ENCODE peak calls at places on chromosomes 3 and 15, in nine cellular contexts. Y, A, O, M, N, R, L, E and D are unnamed samples.

GRCh38 chr3:113243846-113244245 is 32.5 kb downstream of the BOC start:
- DNase-seq in Y (no peak), A (no peak), O (no peak), M (no peak), N (no peak), R (no peak), L (no peak), E (no peak), D (no peak)

GRCh38 chr15:69609176-69609575 is 156.6 kb downstream of the RPLP1 start:
- DNase-seq in Y (no peak), A (no peak), O (no peak), M (peak; percentile 83), N (no peak), R (peak; percentile 72), L (no peak), E (no peak), D (no peak)

GRCh38 chr3:156892701-156893100 is 66.5 kb downstream of the LEKR1 start:
- DNase-seq in Y (no peak), A (no peak), O (no peak), M (peak; percentile 78), N (peak; percentile 50), R (peak; percentile 25), L (no peak), E (no peak), D (no peak)

GRCh38 chr15:42102646-42103235 is 8.4 kb upstream of the PLA2G4D start:
- DNase-seq in Y (no peak), A (no peak), O (no peak), M (peak; percentile 27), N (no peak), R (peak; percentile 43), L (no peak), E (no peak), D (peak; percentile 46)

GRCh38 chr3:17583530-17583929 is 158.9 kb downstream of the TBC1D5 start:
- DNase-seq in Y (no peak), A (no peak), O (no peak), M (no peak), N (no peak), R (peak; percentile 73), L (no peak), E (no peak), D (no peak)

GRCh38 chr3:31793040-31793439 is 188.0 kb downstream of the OSBPL10 start:
- DNase-seq in Y (no peak), A (no peak), O (no peak), M (no peak), N (no peak), R (no peak), L (no peak), E (no peak), D (no peak)

GRCh38 chr3:132187746-132188145 is 129.5 kb upstream of the ACP3 start:
- DNase-seq in Y (no peak), A (no peak), O (peak; percentile 79), M (no peak), N (no peak), R (no peak), L (no peak), E (no peak), D (no peak)

GRCh38 chr3:157452097-157452496 is 15.4 kb downstream of the PTX3 start:
- DNase-seq in Y (no peak), A (no peak), O (no peak), M (no peak), N (no peak), R (no peak), L (no peak), E (no peak), D (no peak)

GRCh38 chr3:124033360-124034015 is 41.6 kb upstream of the ROPN1 start:
- DNase-seq in Y (peak; percentile 59), A (no peak), O (no peak), M (no peak), N (no peak), R (no peak), L (peak; percentile 51), E (no peak), D (no peak)

GRCh38 chr15:76996526-76997401 is 1.8 kb downstream of the PSTPIP1 start:
- DNase-seq in Y (peak; percentile 71), A (peak; percentile 17), O (no peak), M (peak; percentile 11), N (no peak), R (peak; percentile 57), L (no peak), E (no peak), D (peak; percentile 86)

GRCh38 chr3:125212096-125212508 is 446 bp downstream of the SLC12A8 start:
- DNase-seq in Y (no peak), A (no peak), O (no peak), M (no peak), N (no peak), R (no peak), L (peak; percentile 82), E (no peak), D (no peak)

GRCh38 chr15:72585659-72586058 is 68.8 kb upstream of the GOLGA6B start:
- DNase-seq in Y (no peak), A (no peak), O (no peak), M (peak; percentile 7), N (no peak), R (peak; percentile 36), L (peak; percentile 43), E (no peak), D (no peak)

DNA sequence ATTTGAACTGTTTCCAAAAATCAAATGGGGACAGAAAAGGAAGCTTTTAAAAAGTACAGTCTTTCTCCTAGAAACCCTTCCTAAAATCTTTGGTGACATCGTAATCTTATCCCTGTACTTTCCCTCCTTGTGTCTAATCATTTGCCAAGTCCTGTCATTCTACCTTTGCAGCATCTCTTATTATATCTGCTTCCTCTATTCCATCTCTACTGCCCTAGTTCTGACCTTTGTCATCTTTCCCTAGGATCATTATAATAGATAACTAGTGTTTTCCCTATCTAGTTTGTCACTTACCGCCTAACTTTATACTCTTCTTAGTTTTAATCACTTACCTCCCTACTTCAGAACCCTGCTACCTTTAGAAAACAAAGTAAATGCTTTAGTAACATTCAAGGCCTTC is 11.6 kb downstream of the USP8 start:
- DNase-seq in Y (no peak), A (no peak), O (no peak), M (no peak), N (no peak), R (no peak), L (no peak), E (no peak), D (no peak)
- H3K36me3 ChIP-seq in Y (peaks cover 4% of the 10 kb centered on the region), A (no peaks in the 10 kb centered on the region), O (no peaks in the 10 kb centered on the region), M (peaks cover 12% of the 10 kb centered on the region), N (no peaks in the 10 kb centered on the region), R (peaks cover 23% of the 10 kb centered on the region), L (peaks cover 8% of the 10 kb centered on the region), E (peaks cover 34% of the 10 kb centered on the region), D (peaks cover 40% of the 10 kb centered on the region)

GRCh38 chr3:74121761-74122160 is 492.7 kb downstream of the CNTN3 start:
- DNase-seq in Y (no peak), A (no peak), O (no peak), M (no peak), N (no peak), R (no peak), L (no peak), E (no peak), D (peak; percentile 60)

GRCh38 chr3:74122281-74122680 is 492.2 kb downstream of the CNTN3 start:
- DNase-seq in Y (no peak), A (no peak), O (no peak), M (no peak), N (no peak), R (no peak), L (no peak), E (no peak), D (no peak)

GRCh38 chr3:74129056-74129455 is 485.4 kb downstream of the CNTN3 start:
- DNase-seq in Y (no peak), A (no peak), O (no peak), M (no peak), N (no peak), R (no peak), L (no peak), E (no peak), D (no peak)

GRCh38 chr3:74127261-74127660 is 487.2 kb downstream of the CNTN3 start:
- DNase-seq in Y (no peak), A (no peak), O (no peak), M (no peak), N (no peak), R (no peak), L (no peak), E (no peak), D (no peak)

DNA sequence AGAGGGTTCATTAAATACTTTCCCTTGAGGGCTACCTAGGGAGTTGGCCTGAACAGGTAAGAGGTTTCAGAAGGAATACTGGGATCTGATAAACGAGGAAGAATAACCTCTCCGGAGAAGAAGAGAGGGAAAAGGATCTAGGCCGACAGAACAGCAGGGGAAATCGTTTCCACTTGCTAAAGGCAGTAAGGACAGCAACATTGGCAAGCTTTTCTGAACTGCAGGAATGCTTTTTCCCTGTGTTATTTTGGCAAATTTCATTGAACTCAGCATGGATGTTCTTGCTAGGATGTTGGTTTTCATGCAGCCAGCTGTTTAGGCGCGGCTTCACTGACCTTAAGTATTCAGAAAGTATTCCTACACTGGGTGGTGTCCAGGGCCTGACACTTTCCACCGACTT is 489.7 kb downstream of the CNTN3 start:
- DNase-seq in Y (no peak), A (no peak), O (no peak), M (no peak), N (no peak), R (no peak), L (no peak), E (no peak), D (no peak)
- H3K4me3 ChIP-seq in Y (no peak overlapping the region), A (no peak overlapping the region), O (no peak overlapping the region), M (no peak overlapping the region), N (no peak overlapping the region), R (no peak overlapping the region), L (no peak overlapping the region), E (no peak overlapping the region), D (no peak overlapping the region)

DNA sequence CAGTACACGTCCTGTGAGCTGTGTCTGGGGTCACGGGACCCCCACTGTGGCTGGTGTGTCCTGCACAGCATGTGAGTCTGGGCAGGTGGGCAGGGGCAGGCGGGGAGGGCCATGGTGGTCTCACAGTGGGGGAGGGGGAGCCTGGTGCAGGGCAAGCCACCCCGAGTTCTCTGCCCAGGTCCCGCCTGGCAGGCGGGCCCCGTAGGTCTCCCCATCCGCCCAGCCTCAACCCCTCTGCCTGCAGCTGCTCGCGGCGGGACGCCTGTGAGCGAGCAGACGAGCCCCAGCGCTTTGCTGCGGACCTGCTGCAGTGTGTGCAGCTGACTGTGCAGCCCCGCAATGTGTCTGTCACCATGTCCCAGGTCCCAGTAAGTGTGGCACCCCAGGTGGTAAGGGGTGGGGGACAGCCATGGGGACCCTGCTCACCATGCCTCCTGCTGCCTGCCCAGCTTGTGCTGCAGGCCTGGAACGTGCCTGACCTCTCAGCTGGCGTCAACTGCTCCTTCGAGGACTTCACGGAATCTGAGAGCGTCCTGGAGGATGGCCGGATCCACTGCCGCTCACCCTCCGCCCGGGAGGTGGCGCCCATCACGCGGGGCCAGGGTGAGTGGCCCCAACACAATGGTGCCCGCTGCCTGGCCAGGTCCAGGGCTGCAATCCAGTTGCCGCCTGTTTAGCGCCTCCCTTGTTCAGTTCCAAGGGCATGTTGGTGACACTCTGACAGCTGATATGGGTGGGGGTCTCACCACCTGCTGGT is 21.9 kb downstream of the PLXNA1 start:
- DNase-seq in Y (no peak), A (no peak), O (no peak), M (no peak), N (no peak), R (no peak), L (no peak), E (no peak), D (no peak)
- H3K36me3 ChIP-seq in Y (no peaks in the 10 kb centered on the region), A (no peaks in the 10 kb centered on the region), O (no peaks in the 10 kb centered on the region), M (peaks cover 2% of the 10 kb centered on the region), N (peaks cover 20% of the 10 kb centered on the region), R (no peaks in the 10 kb centered on the region), L (no peaks in the 10 kb centered on the region), E (peaks cover 19% of the 10 kb centered on the region), D (peaks cover 32% of the 10 kb centered on the region)

DNA sequence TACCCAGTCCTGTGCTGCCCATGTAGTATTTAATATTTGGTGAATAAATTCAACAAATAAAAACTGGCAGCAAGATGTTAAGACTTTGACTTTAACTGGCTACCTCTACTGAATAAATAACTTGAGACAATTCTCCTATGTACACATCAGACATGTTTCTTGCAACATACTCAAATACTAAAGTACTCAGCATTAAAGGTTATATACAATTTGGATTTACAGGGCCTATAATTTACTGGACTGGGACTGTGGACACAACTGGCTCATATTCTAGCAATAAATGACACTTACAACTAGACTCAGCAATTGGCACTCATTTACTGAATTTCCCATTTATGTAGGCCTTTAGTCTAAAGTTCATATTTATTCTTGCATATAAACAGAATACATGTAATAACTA is 2.4 kb downstream of the RPL22L1 start:
- DNase-seq in Y (no peak), A (no peak), O (no peak), M (no peak), N (no peak), R (peak; percentile 9), L (no peak), E (no peak), D (no peak)
- H3K4me3 ChIP-seq in Y (no peak overlapping the region), A (no peak overlapping the region), O (peak overlapping the region; percentile 47), M (peak overlapping the region; percentile 93), N (no peak overlapping the region), R (peak overlapping the region; percentile 52), L (peak overlapping the region; percentile 78), E (peak overlapping the region; percentile 72), D (peak overlapping the region; percentile 89)